ENCODE peak calls at places on chromosome 17, in nine cellular contexts. H is mucosa of descending colon; W is stimulated activated CD4-positive, alpha-beta T cell treated with anti-CD3 and anti-CD28 coated beads, Interleukin-15, amount 100 ng/mL, for 1 hour; D is glutamatergic neuron; K is activated naive CD4-positive, alpha-beta T cell; C is choroid plexus epithelial cell; B is astrocyte of the hippocampus; T is activated naive CD8-positive, alpha-beta T cell treated with anti-CD3 and anti-CD28 coated beads, Interleukin-2, amount 50 U/mL, for 24 hours; N is GM12878. F is an unnamed sample.

GRCh38 chr17:15287533-15288267 is 22.6 kb upstream of the PMP22 start:
- DNase-seq in N (no peak), K (no peak), B (no peak), H (no peak), D (no peak), C (peak), T (no peak), W (no peak), F (no peak)

GRCh38 chr17:3770471-3770870 is 30.5 kb downstream of the ITGAE start:
- DNase-seq in C (no peak), K (no peak), H (no peak), N (no peak), D (no peak), B (no peak), T (peak), W (no peak), F (no peak)

GRCh38 chr17:73015722-73016276 is 76.7 kb downstream of the SLC39A11 start:
- DNase-seq in B (no peak), W (no peak), H (no peak), D (no peak), K (no peak), C (no peak), T (no peak), N (no peak), F (no peak)

GRCh38 chr17:31754239-31754945 is 104.7 kb downstream of the COPRS start:
- DNase-seq in T (no peak), H (no peak), K (no peak), D (no peak), W (no peak), N (no peak), B (peak), C (peak), F (no peak)

GRCh38 chr17:17837380-17837821 is 615 bp upstream of the SREBF1 start:
- DNase-seq in H (peak), W (no peak), K (no peak), B (no peak), C (peak), N (no peak), D (no peak), T (no peak), F (no peak)

GRCh38 chr17:18026408-18026776 is 12.6 kb downstream of the ATPAF2 start:
- DNase-seq in N (no peak), D (no peak), H (no peak), T (peak), W (no peak), K (no peak), B (peak), C (peak), F (peak)

GRCh38 chr17:41308251-41308917 is 725 bp downstream of the KRTAP16-1 start:
- DNase-seq in D (no peak), T (peak), K (peak), H (peak), C (no peak), W (peak), N (peak), B (no peak), F (no peak)

GRCh38 chr17:39365252-39365651 is 36.2 kb downstream of the FBXL20 start:
- DNase-seq in B (peak), K (no peak), H (no peak), W (no peak), C (peak), N (no peak), D (no peak), T (no peak), F (no peak)